ENCODE peak calls at places on chromosomes 11 and 22, in five cellular contexts. V is thoracic aorta, F is BJ, U is left ventricle myocardium inferior, X is brain microvascular endothelial cell. G is an unnamed sample.

GRCh38 chr11:9380773-9381172 is 3.7 kb upstream of the IPO7 start:
- DNase-seq in V (no peak), F (no peak), U (peak), X (no peak), G (no peak)

GRCh38 chr11:65649656-65650546 is 12.0 kb downstream of the SIPA1 start:
- DNase-seq in V (no peak), F (no peak), U (peak), X (no peak), G (no peak)

GRCh38 chr11:119566299-119566698 is 143.3 kb upstream of the THY1 start:
- DNase-seq in V (no peak), F (no peak), U (no peak), X (no peak), G (no peak)

GRCh38 chr11:8721740-8722139 is 39.1 kb downstream of the RPL27A start:
- DNase-seq in V (no peak), F (no peak), U (no peak), X (no peak), G (no peak)

GRCh38 chr22:24954114-24954463 is 1.6 kb downstream of the KIAA1671 start:
- DNase-seq in V (no peak), F (no peak), U (no peak), X (no peak), G (no peak)

GRCh38 chr11:19935507-19935906 is 222.9 kb downstream of the NAV2 start:
- DNase-seq in V (no peak), F (peak), U (no peak), X (peak), G (peak)

GRCh38 chr11:57597971-57598830 is 716 bp downstream of the SERPING1 start:
- DNase-seq in V (peak), F (no peak), U (peak), X (no peak), G (peak)

GRCh38 chr22:26535499-26535898 is 23.2 kb upstream of the TFIP11 start:
- DNase-seq in V (no peak), F (no peak), U (no peak), X (no peak), G (no peak)

GRCh38 chr22:44608606-44609226 is 93.3 kb upstream of the PRR5 start:
- DNase-seq in V (no peak), F (no peak), U (no peak), X (no peak), G (no peak)

GRCh38 chr11:2996976-2997375 is 4.8 kb upstream of the NAP1L4 start:
- DNase-seq in V (no peak), F (no peak), U (no peak), X (no peak), G (no peak)

GRCh38 chr22:24240381-24240780 is 4.5 kb downstream of the GGT5 start:
- DNase-seq in V (no peak), F (no peak), U (no peak), X (no peak), G (peak)

GRCh38 chr22:42169055-42169469 is 38.5 kb upstream of the CYP2D6 start:
- DNase-seq in V (no peak), F (no peak), U (peak), X (peak), G (peak)

GRCh38 chr11:61333638-61334433 is 808 bp downstream of the TKFC start:
- DNase-seq in V (no peak), F (no peak), U (no peak), X (no peak), G (no peak)

GRCh38 chr22:30219049-30219448 is 27.5 kb downstream of the LIF start:
- DNase-seq in V (no peak), F (no peak), U (no peak), X (no peak), G (no peak)

GRCh38 chr11:8871283-8871775 is 39.7 kb upstream of the AKIP1 start:
- DNase-seq in V (no peak), F (peak), U (peak), X (peak), G (peak)

GRCh38 chr11:8219257-8220021 is 44.2 kb downstream of the LMO1 start:
- DNase-seq in V (no peak), F (no peak), U (no peak), X (peak), G (peak)

GRCh38 chr11:31767066-31767465 is 44.1 kb downstream of the PAX6 start:
- DNase-seq in V (no peak), F (no peak), U (no peak), X (no peak), G (no peak)
- H3K4me3 ChIP-seq in V (no peak), F (no peak), U (no peak), X (no peak), G (no peak)

GRCh38 chr11:134250675-134251074 is 2.5 kb downstream of the THYN1 start:
- DNase-seq in V (no peak), F (no peak), U (no peak), X (no peak), G (no peak)

GRCh38 chr11:134248910-134249480 is 4.2 kb downstream of the THYN1 start:
- DNase-seq in V (no peak), F (no peak), U (no peak), X (no peak), G (no peak)

GRCh38 chr11:134254433-134254832 is 1.1 kb downstream of the ACAD8 start:
- DNase-seq in V (no peak), F (no peak), U (no peak), X (no peak), G (no peak)

GRCh38 chr11:134253189-134253993 is at the start of the genes ACAD8 and THYN1:
- DNase-seq in V (peak), F (peak), U (peak), X (peak), G (peak)

GRCh38 chr11:134252539-134253188 is 488 bp downstream of the THYN1 start:
- DNase-seq in V (no peak), F (no peak), U (no peak), X (peak), G (peak)
- TF ChIP-seq CTCF in V (no peak), F (no peak), U (no peak), X (no peak), G (no peak)

DNA sequence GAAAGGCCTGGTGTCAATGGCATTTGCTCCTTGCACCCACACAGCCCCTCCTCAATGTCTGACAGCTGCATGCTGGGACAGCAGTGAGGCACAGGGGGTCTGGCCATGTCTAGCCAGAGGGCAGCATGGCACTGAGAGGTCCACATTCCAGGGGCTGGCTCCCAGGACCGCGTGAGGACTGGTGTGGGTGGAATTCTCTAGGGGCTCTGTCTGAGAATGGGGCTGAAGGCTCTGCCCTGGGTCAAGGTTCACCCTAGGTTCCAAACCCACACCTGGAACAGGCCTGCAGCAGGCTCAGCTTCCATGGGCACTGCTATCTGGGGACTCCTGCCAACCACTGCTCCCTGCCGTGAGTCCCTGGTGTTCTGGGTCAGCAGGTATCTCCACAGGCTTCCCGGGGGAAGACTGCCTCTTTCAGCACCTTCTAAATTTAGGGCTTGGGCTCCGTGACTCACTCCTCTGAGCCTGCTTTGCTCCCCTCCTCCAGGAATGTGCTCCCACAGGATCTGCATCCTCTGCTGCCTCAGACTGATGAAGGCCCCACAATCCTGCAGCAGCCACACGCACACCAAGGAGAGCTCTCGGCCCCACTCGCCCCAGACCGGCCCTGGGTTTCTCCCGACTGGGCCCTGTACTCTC is 4.2 kb downstream of the STARD10 start:
- DNase-seq in V (no peak), F (no peak), U (peak), X (peak), G (peak)
- H3K4me3 ChIP-seq in V (no peak), F (no peak), U (no peak), X (no peak), G (no peak)

DNA sequence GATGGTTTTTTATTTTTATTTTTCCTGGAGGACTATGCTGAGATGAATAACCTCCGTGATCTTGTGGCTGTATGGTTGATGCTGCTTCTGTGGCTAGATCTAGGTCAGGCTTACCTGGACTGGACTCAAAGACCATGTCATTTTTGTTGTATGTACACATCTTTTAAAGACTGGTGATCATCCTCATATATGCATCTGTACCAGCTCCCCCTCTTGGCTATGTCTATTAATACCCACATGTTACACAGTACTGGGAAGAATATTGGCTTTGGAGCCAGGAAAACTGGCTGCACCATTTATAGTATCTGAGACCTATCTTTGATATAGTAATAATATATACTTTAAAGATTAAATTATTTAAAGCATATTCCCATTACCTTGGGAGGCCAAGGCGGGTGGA is 18.4 kb upstream of the PITPNB start:
- DNase-seq in V (no peak), F (no peak), U (no peak), X (no peak), G (no peak)
- TF ChIP-seq CTCF in V (no peak), F (peak), U (no peak), X (peak), G (peak)

GRCh38 chr11:68445531-68446035 is 15.0 kb upstream of the PPP6R3 start:
- DNase-seq in V (no peak), F (no peak), U (no peak), X (no peak), G (no peak)

GRCh38 chr11:68446046-68446725 is 14.4 kb upstream of the PPP6R3 start:
- DNase-seq in V (no peak), F (no peak), U (no peak), X (no peak), G (no peak)

GRCh38 chr11:68448604-68449011 is 11.9 kb upstream of the PPP6R3 start:
- DNase-seq in V (no peak), F (no peak), U (no peak), X (no peak), G (no peak)

GRCh38 chr11:68444566-68444965 is 16.0 kb upstream of the PPP6R3 start:
- DNase-seq in V (no peak), F (no peak), U (no peak), X (no peak), G (no peak)

DNA sequence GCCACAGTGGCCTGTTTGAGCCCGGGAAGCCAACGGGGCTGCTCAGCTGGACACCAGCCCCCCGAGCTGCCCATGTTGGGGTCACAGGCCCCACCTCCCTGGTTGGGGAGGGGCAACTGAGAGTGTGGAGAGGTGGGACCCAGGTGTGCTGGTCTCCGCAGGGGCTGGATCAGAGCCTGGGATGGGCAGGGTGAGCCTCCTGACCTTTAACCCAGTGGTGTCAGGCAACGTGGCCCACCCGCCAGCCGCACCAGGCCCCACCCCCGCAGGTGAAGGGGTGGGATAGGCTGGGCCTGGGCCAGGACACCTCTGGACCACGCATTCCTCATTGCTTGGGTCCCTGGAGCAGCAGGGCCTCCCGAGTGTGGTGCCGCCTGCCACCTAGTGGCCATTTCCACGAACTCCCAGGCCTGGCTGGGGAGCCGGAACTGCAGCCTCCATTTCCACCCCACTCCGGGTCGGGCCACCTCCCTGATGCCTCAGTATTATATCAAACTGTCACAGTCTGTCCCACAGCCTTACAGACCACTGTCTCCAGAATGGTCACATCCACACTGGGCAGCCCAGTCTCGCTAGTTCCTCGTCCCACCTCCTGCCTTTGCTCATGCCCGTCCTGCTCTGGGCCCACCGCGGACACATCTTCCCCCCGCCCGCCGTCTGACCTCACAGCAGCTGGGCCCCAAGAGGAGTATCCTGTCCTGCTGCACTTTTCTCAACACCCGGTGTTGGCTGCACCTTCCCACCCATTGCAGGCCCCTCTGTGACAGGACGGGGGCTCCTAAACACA is 13.3 kb upstream of the PPP6R3 start:
- DNase-seq in V (no peak), F (no peak), U (peak), X (peak), G (peak)
- H3K4me3 ChIP-seq in V (no peak), F (no peak), U (no peak), X (no peak), G (no peak)

G was measured in fibroblast of pulmonary artery.